ENCODE peak calls at places on chromosome 17, in seven cellular contexts. G is stomach, V is suprapubic skin, L is Peyer's patch, E is adrenal gland, W is uterus, X is transverse colon. J is an unnamed sample.

GRCh38 chr17:71846561-71846960 is 274.3 kb upstream of the SOX9 start:
- DNase-seq in G (no peak), V (no peak), L (no peak), E (no peak), W (no peak), X (no peak), J (no peak)

GRCh38 chr17:65131946-65132345 is 5.2 kb upstream of the RGS9 start:
- DNase-seq in G (no peak), V (no peak), L (no peak), E (no peak), W (no peak), X (no peak), J (no peak)

GRCh38 chr17:29717817-29718216 is 95.1 kb upstream of the CORO6 start:
- DNase-seq in G (no peak), V (no peak), L (no peak), E (no peak), W (no peak), X (no peak), J (no peak)

GRCh38 chr17:43832168-43832975 is 574 bp downstream of the MPP3 start:
- DNase-seq in G (peak; percentile 69), V (no peak), L (no peak), E (peak; percentile 46), W (peak; percentile 56), X (peak; percentile 62), J (peak; percentile 43)

GRCh38 chr17:62085511-62086408 is 20.7 kb upstream of the MED13 start:
- DNase-seq in G (no peak), V (no peak), L (peak; percentile 42), E (no peak), W (no peak), X (no peak), J (no peak)

GRCh38 chr17:40265337-40265736 is 22.3 kb upstream of the CDC6 start:
- DNase-seq in G (no peak), V (no peak), L (no peak), E (no peak), W (no peak), X (no peak), J (no peak)

GRCh38 chr17:40346061-40346767 is 18.3 kb downstream of the GJD3 start:
- DNase-seq in G (no peak), V (no peak), L (no peak), E (no peak), W (no peak), X (no peak), J (no peak)

GRCh38 chr17:71260366-71260765 is 860.5 kb upstream of the SOX9 start:
- DNase-seq in G (no peak), V (no peak), L (no peak), E (no peak), W (no peak), X (no peak), J (no peak)

GRCh38 chr17:34464812-34465211 is 101.8 kb upstream of the CCL1 start:
- DNase-seq in G (no peak), V (no peak), L (no peak), E (no peak), W (no peak), X (no peak), J (no peak)

GRCh38 chr17:518047-518735 is 165.6 kb upstream of the RPH3AL start:
- DNase-seq in G (no peak), V (no peak), L (no peak), E (no peak), W (no peak), X (no peak), J (no peak)

GRCh38 chr17:71200597-71200996 is 920.2 kb upstream of the SOX9 start:
- DNase-seq in G (no peak), V (no peak), L (no peak), E (no peak), W (no peak), X (no peak), J (no peak)

GRCh38 chr17:77332034-77332971 is 191.5 kb downstream of the SEC14L1 start:
- DNase-seq in G (peak; percentile 32), V (peak; percentile 58), L (peak; percentile 69), E (peak; percentile 16), W (peak; percentile 14), X (peak; percentile 26), J (peak; percentile 14)

GRCh38 chr17:28228986-28229729 is 89.8 kb upstream of the TMEM97 start:
- DNase-seq in G (no peak), V (peak; percentile 37), L (no peak), E (no peak), W (no peak), X (no peak), J (peak; percentile 12)

GRCh38 chr17:74380086-74380958 is 13.0 kb downstream of the GPR142 start:
- DNase-seq in G (peak; percentile 70), V (no peak), L (no peak), E (no peak), W (no peak), X (peak; percentile 68), J (no peak)

GRCh38 chr17:74354123-74354522 is 7.5 kb downstream of the BTBD17 start:
- DNase-seq in G (peak; percentile 34), V (no peak), L (no peak), E (peak; percentile 30), W (no peak), X (peak; percentile 55), J (peak; percentile 74)

GRCh38 chr17:5892897-5893656 is 177.1 kb upstream of the WSCD1 start:
- DNase-seq in G (no peak), V (peak; percentile 6), L (no peak), E (no peak), W (no peak), X (no peak), J (no peak)

GRCh38 chr17:11140501-11140900 is 100.5 kb upstream of the SHISA6 start:
- DNase-seq in G (no peak), V (no peak), L (no peak), E (no peak), W (no peak), X (no peak), J (no peak)

GRCh38 chr17:40363480-40363838 is 1.1 kb downstream of the GJD3 start:
- DNase-seq in G (no peak), V (no peak), L (no peak), E (no peak), W (no peak), X (peak; percentile 15), J (no peak)

DNA sequence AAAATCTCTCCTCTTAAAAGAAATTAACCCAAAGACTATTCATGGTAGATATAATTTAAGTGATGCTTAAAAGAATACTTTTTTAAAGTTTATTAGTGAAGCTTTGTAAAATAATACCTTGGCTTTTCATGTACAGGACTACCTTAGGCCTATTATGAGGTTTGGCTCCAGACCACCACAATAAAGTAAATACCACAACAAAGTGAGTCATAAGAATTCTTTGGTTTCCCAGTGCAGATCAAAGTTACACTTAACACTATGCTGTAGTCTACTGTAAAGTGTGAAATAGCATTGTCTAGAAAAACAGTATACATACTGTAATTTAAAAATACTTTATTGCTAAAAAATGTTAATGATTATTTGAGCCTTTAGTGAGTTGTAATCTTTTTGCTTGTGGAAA is 31.7 kb downstream of the CLTC start:
- DNase-seq in G (no peak), V (no peak), L (no peak), E (no peak), W (no peak), X (no peak), J (no peak)
- H3K36me3 ChIP-seq in G (peaks cover 92% of the 10 kb centered on the region), V (peaks cover 91% of the 10 kb centered on the region), L (peaks cover 3% of the 10 kb centered on the region), E (no peaks in the 10 kb centered on the region), W (no peaks in the 10 kb centered on the region), X (peaks cover 57% of the 10 kb centered on the region), J (no peaks in the 10 kb centered on the region)

DNA sequence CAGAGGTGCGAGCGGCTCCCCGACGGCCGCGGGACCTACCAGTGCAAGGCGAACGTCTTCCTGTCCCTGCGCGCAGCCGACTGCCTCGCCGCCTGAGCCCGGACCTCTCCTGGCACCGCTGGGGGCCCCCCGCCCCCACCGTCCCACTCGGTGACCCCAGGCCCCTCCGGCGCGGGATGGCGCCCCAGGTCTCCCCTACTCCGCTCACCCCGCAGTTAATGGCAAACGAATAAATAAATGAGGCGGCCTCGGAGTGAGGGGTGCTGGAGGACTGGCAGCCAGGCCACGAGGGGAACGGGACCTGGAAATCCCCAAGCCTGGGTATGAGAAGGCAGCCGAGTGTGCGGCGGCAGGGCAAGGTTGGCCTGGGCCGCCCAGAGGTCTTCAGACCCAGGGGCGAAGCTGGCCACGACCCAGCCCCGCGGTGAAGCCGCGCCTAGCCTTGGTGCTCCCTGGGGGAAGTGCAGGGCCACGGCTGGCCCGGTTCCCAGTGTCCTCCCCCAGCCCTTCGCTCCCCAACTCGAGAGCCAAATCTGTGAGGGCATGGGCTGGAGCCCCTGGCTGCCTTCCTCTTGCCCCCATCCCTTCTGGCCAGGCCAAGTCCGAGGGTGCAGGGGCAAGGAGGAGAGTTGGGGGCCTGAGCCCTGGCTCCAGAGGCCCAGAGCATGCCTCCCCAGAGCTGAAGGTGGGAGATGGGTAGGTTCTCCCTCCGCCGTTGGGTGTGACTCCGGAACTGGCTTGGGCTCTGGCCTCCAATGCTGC is 796 bp downstream of the NPB start:
- DNase-seq in G (no peak), V (no peak), L (no peak), E (no peak), W (no peak), X (no peak), J (no peak)
- TF ChIP-seq POLR2A in G (no peak), V (no peak), L (no peak), E (no peak), W (no peak), X (no peak), J (no peak)

GRCh38 chr17:9021985-9022552 is 759 bp downstream of the NTN1 start:
- DNase-seq in G (no peak), V (peak; percentile 77), L (no peak), E (no peak), W (peak; percentile 33), X (no peak), J (peak; percentile 22)

GRCh38 chr17:9021158-9021984 is at the start of gene NTN1:
- DNase-seq in G (peak; percentile 52), V (no peak), L (no peak), E (peak; percentile 34), W (peak; percentile 55), X (peak; percentile 30), J (peak; percentile 40)

GRCh38 chr17:9024497-9024896 is 3.2 kb downstream of the NTN1 start:
- DNase-seq in G (no peak), V (no peak), L (no peak), E (no peak), W (no peak), X (no peak), J (no peak)

GRCh38 chr17:9023389-9024210 is 2.3 kb downstream of the NTN1 start:
- DNase-seq in G (no peak), V (no peak), L (no peak), E (no peak), W (no peak), X (no peak), J (no peak)

GRCh38 chr17:9022553-9023388 is 1.5 kb downstream of the NTN1 start:
- DNase-seq in G (no peak), V (peak; percentile 80), L (no peak), E (no peak), W (no peak), X (no peak), J (peak; percentile 28)
- H3K4me3 ChIP-seq in G (peak overlapping the region; percentile 60), V (peak overlapping the region; percentile 66), L (peak overlapping the region; percentile 77), E (no peak overlapping the region), W (peak overlapping the region; percentile 48), X (peak overlapping the region; percentile 59), J (peak overlapping the region; percentile 51)

DNA sequence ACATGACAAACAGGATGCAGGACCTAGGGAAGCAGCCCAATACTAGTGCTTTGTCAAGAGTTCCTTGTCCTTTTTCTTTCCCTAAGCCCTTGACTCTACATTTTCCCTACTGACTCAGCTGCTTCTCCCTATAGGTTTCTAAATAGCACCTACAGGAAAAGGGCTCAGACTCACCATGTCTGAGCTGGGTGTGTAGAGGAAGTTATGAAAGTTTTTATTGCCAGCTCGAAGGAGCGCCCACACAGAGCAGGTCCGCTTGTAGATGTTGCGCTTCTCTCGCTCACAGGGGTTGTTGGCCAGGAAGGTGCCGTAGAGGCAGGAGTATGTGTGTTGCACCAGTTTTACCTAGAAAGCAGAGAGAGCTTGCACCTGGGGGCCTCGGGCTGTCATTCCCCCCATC is 10.6 kb downstream of the MTMR4 start:
- DNase-seq in G (no peak), V (peak; percentile 34), L (no peak), E (no peak), W (no peak), X (no peak), J (peak; percentile 11)
- H3K36me3 ChIP-seq in G (peaks cover 100% of the 10 kb centered on the region), V (peaks cover 91% of the 10 kb centered on the region), L (peaks cover 2% of the 10 kb centered on the region), E (no peaks in the 10 kb centered on the region), W (no peaks in the 10 kb centered on the region), X (peaks cover 80% of the 10 kb centered on the region), J (no peaks in the 10 kb centered on the region)

J was measured in testis.